ENCODE peak calls at places on chromosomes 16 and 17, in ten cellular contexts. H is aorta, R is K562, J is mammary epithelial cell, L is left ventricle myocardium inferior, Y is psoas muscle, Q is lower lobe of right lung, E is neuronal stem cell, V is heart left ventricle, S is H1. T is an unnamed sample.

GRCh38 chr16:57483725-57484514 is 2.4 kb downstream of the DOK4 start:
- DNase-seq in R (no peak), H (peak; percentile 77), Y (peak; percentile 41), L (no peak), J (no peak), Q (no peak), E (no peak), V (no peak), S (no peak), T (peak; percentile 32)

GRCh38 chr17:35973333-35974260 is 7.7 kb downstream of the CCL16 start:
- DNase-seq in Y (no peak), E (no peak), J (peak; percentile 73), H (no peak), R (no peak), L (no peak), V (peak; percentile 10), Q (no peak), S (no peak), T (no peak)

GRCh38 chr16:50644730-50645129 is 36.4 kb downstream of the SNX20 start:
- DNase-seq in H (no peak), L (no peak), Q (no peak), J (peak; percentile 23), E (no peak), V (no peak), Y (no peak), S (no peak), R (no peak), T (no peak)

GRCh38 chr17:65346166-65346565 is 209.0 kb downstream of the RGS9 start:
- DNase-seq in S (no peak), L (no peak), V (no peak), R (no peak), H (no peak), Y (no peak), Q (no peak), J (no peak), E (no peak), T (no peak)

GRCh38 chr17:37064956-37065355 is 116.2 kb downstream of the AATF start:
- DNase-seq in V (no peak), Y (no peak), H (no peak), S (no peak), J (no peak), L (no peak), R (no peak), Q (no peak), E (no peak), T (no peak)

GRCh38 chr16:55271945-55272513 is 52.0 kb upstream of the IRX6 start:
- DNase-seq in S (no peak), R (no peak), V (peak; percentile 23), L (no peak), Y (peak; percentile 60), E (no peak), H (no peak), Q (no peak), J (no peak), T (no peak)

GRCh38 chr17:17837966-17838962 is 1.5 kb upstream of the SREBF1 start:
- DNase-seq in H (no peak), S (peak; percentile 72), L (peak; percentile 74), E (no peak), Q (peak; percentile 79), R (peak; percentile 82), J (peak; percentile 76), V (peak; percentile 84), Y (peak; percentile 65), T (no peak)

GRCh38 chr17:3635474-3636153 is 436 bp downstream of the SHPK start:
- DNase-seq in S (no peak), Y (no peak), E (peak; percentile 6), R (peak; percentile 15), V (no peak), J (peak; percentile 27), Q (no peak), L (no peak), H (no peak), T (no peak)

GRCh38 chr16:19392352-19392751 is 25.3 kb upstream of the TMC5 start:
- DNase-seq in V (no peak), Y (no peak), Q (no peak), S (no peak), E (no peak), R (no peak), J (no peak), L (no peak), H (no peak), T (no peak)

GRCh38 chr17:29613371-29613837 is 9.3 kb downstream of the CORO6 start:
- DNase-seq in R (no peak), E (peak; percentile 90), Y (peak; percentile 98), S (peak; percentile 100), V (peak; percentile 95), Q (peak; percentile 95), L (peak; percentile 97), H (peak; percentile 99), J (no peak), T (peak; percentile 98)

GRCh38 chr16:53922805-53923645 is 219.1 kb downstream of the FTO start:
- DNase-seq in S (no peak), J (no peak), V (no peak), Y (no peak), H (no peak), L (no peak), E (no peak), Q (no peak), R (no peak), T (no peak)

GRCh38 chr17:82021728-82022309 is 859 bp downstream of the CENPX start:
- DNase-seq in R (peak; percentile 79), E (no peak), H (no peak), V (no peak), S (no peak), Q (no peak), Y (no peak), L (no peak), J (peak; percentile 16), T (no peak)

GRCh38 chr17:56432443-56432842 is 161.1 kb upstream of the NOG start:
- DNase-seq in V (no peak), E (no peak), S (no peak), Q (no peak), Y (no peak), R (no peak), J (no peak), L (no peak), H (no peak), T (no peak)
- H3K27ac ChIP-seq in V (no peak overlapping the region), E (no peak overlapping the region), S (no peak overlapping the region), Q (no peak overlapping the region), Y (no peak overlapping the region), R (no peak overlapping the region), J (no peak overlapping the region), L (no peak overlapping the region), H (no peak overlapping the region), T (no peak overlapping the region)

GRCh38 chr17:83088451-83089321 is 9.3 kb downstream of the METRNL start:
- DNase-seq in Y (no peak), R (no peak), H (no peak), V (no peak), S (no peak), J (no peak), Q (no peak), L (no peak), E (no peak), T (no peak)
- H3K27me3 ChIP-seq in Y (no peaks in the 10 kb centered on the region), R (no peaks in the 10 kb centered on the region), H (no peaks in the 10 kb centered on the region), V (no peaks in the 10 kb centered on the region), S (no peaks in the 10 kb centered on the region), J (no peaks in the 10 kb centered on the region), Q (no peaks in the 10 kb centered on the region), L (no peaks in the 10 kb centered on the region), E (no peaks in the 10 kb centered on the region), T (no peaks in the 10 kb centered on the region)

DNA sequence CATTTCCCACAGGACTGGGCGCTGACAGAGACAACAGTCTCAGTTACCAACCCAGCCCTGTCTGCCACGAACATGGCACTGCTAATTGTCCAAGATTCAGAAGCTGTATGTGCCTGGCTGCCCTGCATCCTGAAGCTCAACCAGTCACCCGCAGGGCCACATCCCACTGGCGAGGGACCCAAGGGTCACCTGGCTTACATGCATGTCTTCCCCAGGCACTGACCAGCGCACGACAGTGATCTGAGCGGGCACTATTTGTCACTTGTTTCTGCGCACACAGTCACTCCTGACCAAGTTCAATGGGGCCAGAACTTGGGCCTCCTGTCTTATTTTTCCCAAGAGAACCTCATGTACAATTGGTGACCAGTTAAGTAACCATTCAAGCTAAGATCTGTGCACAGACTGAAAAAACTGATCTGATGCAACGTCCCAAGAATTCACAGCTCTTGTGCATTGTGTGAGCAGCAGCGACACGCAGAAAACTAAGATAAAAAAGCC is 13.1 kb downstream of the USP7 start:
- DNase-seq in E (no peak), J (no peak), Y (no peak), V (no peak), Q (no peak), H (no peak), L (no peak), R (no peak), S (no peak), T (no peak)
- H3K27ac ChIP-seq in E (no peak overlapping the region), J (no peak overlapping the region), Y (peak overlapping the region; percentile 67), V (no peak overlapping the region), Q (no peak overlapping the region), H (no peak overlapping the region), L (no peak overlapping the region), R (no peak overlapping the region), S (no peak overlapping the region), T (no peak overlapping the region)

GRCh38 chr17:9166678-9167077 is 145.4 kb downstream of the NTN1 start:
- DNase-seq in V (no peak), E (no peak), R (no peak), H (no peak), Y (no peak), J (no peak), S (no peak), L (no peak), Q (no peak), T (no peak)
- H3K27me3 ChIP-seq in V (no peaks in the 10 kb centered on the region), E (no peaks in the 10 kb centered on the region), R (no peaks in the 10 kb centered on the region), H (no peaks in the 10 kb centered on the region), Y (no peaks in the 10 kb centered on the region), J (no peaks in the 10 kb centered on the region), S (no peaks in the 10 kb centered on the region), L (no peaks in the 10 kb centered on the region), Q (no peaks in the 10 kb centered on the region), T (no peaks in the 10 kb centered on the region)

T was measured in left lung.